ENCODE peak calls at places on chromosomes 1 and 21, in nine cellular contexts. S is HT1080; U is activated CD4-positive, alpha-beta memory T cell treated with anti-CD3 and anti-CD28 coated beads for 36 hours; W is activated effector memory CD4-positive, alpha-beta T cell treated with anti-CD3 and anti-CD28 coated beads, Interleukin-2, amount 50 U/mL, for 16 hours; Q is BE2C; Z is substantia nigra; B is adrenal gland; E is NCI-H1105 treated with DMSO at 0.1 percent for 48 hours; N is nephron progenitor cell. A is an unnamed sample.

GRCh38 chr1:167249702-167250101 is 29.0 kb downstream of the POU2F1 start:
- DNase-seq in B (no peak), Q (no peak), W (no peak), N (no peak), U (peak; percentile 41), S (peak; percentile 20), E (no peak), Z (no peak), A (no peak)

GRCh38 chr1:43973981-43974442 is 748 bp upstream of the ATP6V0B start:
- DNase-seq in Q (no peak), E (peak; percentile 83), N (no peak), Z (no peak), B (no peak), W (no peak), U (no peak), S (no peak), A (no peak)

GRCh38 chr1:66330711-66331110 is 203.2 kb upstream of the SGIP1 start:
- DNase-seq in S (peak; percentile 71), Q (no peak), U (no peak), E (no peak), N (no peak), Z (no peak), W (no peak), B (no peak), A (no peak)

GRCh38 chr1:164735315-164736052 is 176.5 kb downstream of the PBX1 start:
- DNase-seq in B (peak; percentile 36), Z (peak; percentile 23), U (no peak), W (no peak), N (no peak), S (peak; percentile 32), Q (no peak), E (no peak), A (no peak)

GRCh38 chr21:30072496-30072895 is 94.1 kb downstream of the CLDN17 start:
- DNase-seq in S (peak; percentile 46), E (no peak), Z (no peak), B (no peak), Q (no peak), U (no peak), N (peak; percentile 20), W (no peak), A (peak; percentile 5)

GRCh38 chr1:147225193-147225730 is at the start of gene FMO5:
- DNase-seq in B (peak; percentile 76), S (no peak), E (no peak), U (peak; percentile 69), Z (peak; percentile 27), W (peak; percentile 82), Q (no peak), N (peak; percentile 49), A (no peak)

GRCh38 chr1:203161703-203162102 is 13.9 kb downstream of the MYBPH start:
- DNase-seq in Q (no peak), W (no peak), Z (no peak), U (no peak), S (no peak), N (no peak), E (no peak), B (no peak), A (no peak)

GRCh38 chr1:228344631-228345072 is 62.0 kb downstream of the TRIM11 start:
- DNase-seq in Q (no peak), U (no peak), Z (no peak), N (peak; percentile 0), E (no peak), W (peak; percentile 45), B (peak; percentile 9), S (peak; percentile 77), A (no peak)

GRCh38 chr1:178093958-178094751 is at the start of gene RASAL2:
- DNase-seq in U (peak; percentile 8), E (peak; percentile 52), W (no peak), B (peak; percentile 78), N (peak; percentile 80), S (peak; percentile 80), Q (peak; percentile 58), Z (peak; percentile 84), A (no peak)

GRCh38 chr1:78607334-78607927 is 12.8 kb upstream of the IFI44L start:
- DNase-seq in Q (no peak), S (peak; percentile 12), N (no peak), U (no peak), W (no peak), E (peak; percentile 35), Z (no peak), B (no peak), A (no peak)

GRCh38 chr1:241641748-241642592 is 1.8 kb upstream of the CHML start:
- DNase-seq in B (no peak), U (no peak), S (peak; percentile 73), W (no peak), E (no peak), N (no peak), Z (no peak), Q (no peak), A (no peak)

GRCh38 chr1:64295136-64295535 is 91.7 kb downstream of the UBE2U start:
- DNase-seq in Q (no peak), W (no peak), S (no peak), B (no peak), Z (no peak), U (no peak), E (no peak), N (no peak), A (no peak)

GRCh38 chr1:157141212-157141855 is 3.1 kb upstream of the ETV3 start:
- DNase-seq in S (no peak), U (no peak), E (no peak), W (no peak), B (no peak), N (no peak), Z (no peak), Q (no peak), A (no peak)

GRCh38 chr21:28066051-28066450 is 926.6 kb downstream of the LTN1 start:
- DNase-seq in E (no peak), S (peak; percentile 21), B (no peak), N (no peak), Q (no peak), W (no peak), U (no peak), Z (no peak), A (no peak)

GRCh38 chr1:247487057-247487456 is 29.2 kb upstream of the OR2B11 start:
- DNase-seq in Q (no peak), W (no peak), B (no peak), N (peak; percentile 6), Z (no peak), E (peak; percentile 3), U (peak; percentile 26), S (peak; percentile 50), A (peak; percentile 7)

GRCh38 chr1:117930173-117930447 is 571 bp downstream of the WDR3 start:
- DNase-seq in N (no peak), U (no peak), B (no peak), Q (no peak), E (no peak), S (no peak), W (no peak), Z (no peak), A (no peak)

GRCh38 chr1:27476222-27476621 is 13.7 kb downstream of the WASF2 start:
- DNase-seq in W (no peak), U (peak; percentile 57), Q (no peak), B (no peak), N (no peak), E (no peak), Z (no peak), S (no peak), A (no peak)

GRCh38 chr1:6762060-6762459 is 23.2 kb upstream of the CAMTA1 start:
- DNase-seq in S (no peak), Q (no peak), U (no peak), Z (no peak), E (no peak), B (no peak), N (no peak), W (no peak), A (no peak)

GRCh38 chr1:144551107-144551542 is 41.6 kb upstream of the PPIAL4F start:
- DNase-seq in S (no peak), Q (peak; percentile 23), B (no peak), U (no peak), E (peak; percentile 65), W (peak; percentile 73), N (peak; percentile 16), Z (no peak), A (no peak)

GRCh38 chr1:150362721-150363425 is 1.1 kb upstream of the RPRD2 start:
- DNase-seq in Z (no peak), B (no peak), U (peak; percentile 17), W (peak; percentile 76), S (no peak), N (no peak), Q (no peak), E (peak; percentile 59), A (no peak)

GRCh38 chr21:36211660-36212512 is 55.3 kb downstream of the DOP1B start:
- DNase-seq in W (no peak), N (no peak), Z (no peak), U (no peak), E (no peak), Q (no peak), S (peak; percentile 91), B (no peak), A (peak; percentile 86)

GRCh38 chr21:21631961-21632360 is 633.8 kb downstream of the NCAM2 start:
- DNase-seq in W (no peak), E (no peak), N (no peak), S (peak; percentile 16), B (peak; percentile 64), Z (no peak), U (no peak), Q (peak; percentile 51), A (no peak)

GRCh38 chr1:20678599-20678998 is 17.4 kb upstream of the DDOST start:
- DNase-seq in E (no peak), N (no peak), Q (no peak), Z (no peak), U (no peak), W (no peak), S (no peak), B (no peak), A (no peak)

GRCh38 chr1:6355621-6356020 is 37.9 kb downstream of the ACOT7 start:
- DNase-seq in B (no peak), W (no peak), Q (no peak), U (no peak), S (no peak), Z (no peak), E (no peak), N (no peak), A (no peak)

GRCh38 chr1:227994632-227995300 is 12.0 kb upstream of the WNT3A start:
- DNase-seq in S (no peak), Q (no peak), B (no peak), E (no peak), W (no peak), Z (no peak), N (no peak), U (no peak), A (no peak)

GRCh38 chr21:38500073-38500472 is 1.8 kb upstream of the ERG start:
- DNase-seq in N (no peak), B (no peak), Z (no peak), E (no peak), U (no peak), W (no peak), Q (no peak), S (no peak), A (no peak)

GRCh38 chr21:17711896-17712295 is 99.2 kb upstream of the BTG3 start:
- DNase-seq in U (no peak), W (no peak), E (no peak), Z (no peak), Q (no peak), N (no peak), B (no peak), S (no peak), A (no peak)

GRCh38 chr1:206909167-206909882 is 12.1 kb downstream of the IL24 start:
- DNase-seq in W (peak; percentile 80), B (peak; percentile 38), Z (no peak), Q (peak; percentile 42), N (peak; percentile 65), S (no peak), U (peak; percentile 59), E (peak; percentile 90), A (no peak)

GRCh38 chr1:39141925-39142324 is 62.6 kb upstream of the MACF1 start:
- DNase-seq in U (no peak), W (no peak), Z (no peak), E (no peak), S (no peak), Q (no peak), B (no peak), N (no peak), A (no peak)

GRCh38 chr1:211517006-211517405 is 25.0 kb upstream of the RD3 start:
- DNase-seq in Z (no peak), B (no peak), N (no peak), E (no peak), U (no peak), Q (no peak), S (no peak), W (no peak), A (no peak)

GRCh38 chr1:196690582-196690981 is 38.7 kb downstream of the CFH start:
- DNase-seq in W (no peak), Q (peak; percentile 68), Z (no peak), S (no peak), N (no peak), U (no peak), B (no peak), E (no peak), A (no peak)